ENCODE peak calls at places on chromosomes 3 and 15, in seven cellular contexts. S is mucosa of descending colon, I is astrocyte of the spinal cord, U is fibroblast of pulmonary artery, V is ovary, T is GM06990, G is foreskin keratinocyte. F is an unnamed sample.

GRCh38 chr3:162597221-162597620 is 1100.6 kb downstream of the OTOL1 start:
- DNase-seq in T (no peak), V (no peak), S (no peak), I (no peak), U (no peak), G (no peak), F (no peak)

GRCh38 chr3:71011565-71012287 is 571.8 kb downstream of the FOXP1 start:
- DNase-seq in G (no peak), T (no peak), S (no peak), V (no peak), I (peak; percentile 26), U (no peak), F (peak; percentile 93)

GRCh38 chr3:108897883-108898282 is 55.8 kb downstream of the GUCA1C start:
- DNase-seq in I (no peak), G (no peak), S (no peak), U (no peak), T (no peak), V (no peak), F (no peak)

GRCh38 chr3:48275292-48276027 is 34.6 kb downstream of the ZNF589 start:
- DNase-seq in S (no peak), G (peak; percentile 2), U (no peak), I (no peak), V (no peak), T (no peak), F (peak; percentile 28)

GRCh38 chr3:181690769-181691168 is 21.0 kb upstream of the SOX2 start:
- DNase-seq in T (no peak), I (no peak), S (no peak), G (no peak), V (no peak), U (no peak), F (no peak)

GRCh38 chr15:58433597-58434333 is 2.0 kb downstream of the LIPC start:
- DNase-seq in U (peak; percentile 84), S (no peak), I (peak; percentile 38), G (no peak), V (no peak), T (no peak), F (no peak)

GRCh38 chr3:160577551-160578195 is 12.3 kb upstream of the KPNA4 start:
- DNase-seq in T (no peak), G (no peak), S (peak; percentile 15), U (peak; percentile 34), I (no peak), V (no peak), F (peak; percentile 50)

GRCh38 chr3:113485161-113485609 is 29.8 kb downstream of the SPICE1 start:
- DNase-seq in T (no peak), V (no peak), I (no peak), U (no peak), G (no peak), S (peak; percentile 11), F (peak; percentile 68)

GRCh38 chr3:41794748-41795589 is 166.9 kb downstream of the ULK4 start:
- DNase-seq in S (no peak), U (no peak), T (no peak), I (no peak), V (no peak), G (no peak), F (no peak)

GRCh38 chr3:133994166-133994910 is 35.4 kb downstream of the SLCO2A1 start:
- DNase-seq in T (no peak), U (no peak), S (no peak), V (no peak), I (no peak), G (no peak), F (no peak)

GRCh38 chr15:70426065-70426821 is 328.5 kb upstream of the TLE3 start:
- DNase-seq in I (peak; percentile 40), G (no peak), S (no peak), U (no peak), T (no peak), V (no peak), F (peak; percentile 56)

GRCh38 chr3:71510485-71510884 is 73.0 kb downstream of the FOXP1 start:
- DNase-seq in T (no peak), I (peak; percentile 85), G (no peak), S (no peak), V (no peak), U (peak; percentile 53), F (no peak)

GRCh38 chr3:170725285-170725731 is 139.4 kb upstream of the SLC7A14 start:
- DNase-seq in T (no peak), U (peak; percentile 62), G (no peak), I (no peak), V (no peak), S (no peak), F (no peak)

GRCh38 chr3:150170843-150171513 is 200.3 kb upstream of the PFN2 start:
- DNase-seq in U (no peak), V (no peak), S (no peak), G (no peak), I (no peak), T (no peak), F (no peak)

GRCh38 chr15:66763186-66764066 is 61.4 kb downstream of the SMAD6 start:
- DNase-seq in S (peak; percentile 68), G (no peak), U (peak; percentile 75), V (peak; percentile 82), I (no peak), T (no peak), F (no peak)

GRCh38 chr3:16888785-16889607 is 4.2 kb downstream of the PLCL2 start:
- DNase-seq in T (peak; percentile 55), U (no peak), I (no peak), S (no peak), G (no peak), V (no peak), F (no peak)

GRCh38 chr3:112647122-112647521 is 6.2 kb upstream of the CCDC80 start:
- DNase-seq in S (no peak), V (no peak), T (no peak), G (peak; percentile 85), U (peak; percentile 94), I (peak; percentile 83), F (peak; percentile 82)

GRCh38 chr3:17137321-17137826 is 252.6 kb downstream of the PLCL2 start:
- DNase-seq in V (no peak), I (no peak), S (no peak), T (no peak), G (no peak), U (no peak), F (no peak)

GRCh38 chr3:10116928-10117327 is 1.5 kb downstream of the BRK1 start:
- DNase-seq in V (no peak), T (no peak), U (no peak), G (no peak), S (no peak), I (no peak), F (no peak)
- TF ChIP-seq CTCF in V (no peak), T (no peak), U (no peak), G (no peak), S (no peak), I (no peak), F (no peak)

GRCh38 chr3:132256984-132257383 is 60.2 kb upstream of the ACP3 start:
- DNase-seq in I (peak; percentile 51), V (peak; percentile 23), S (peak; percentile 56), G (peak; percentile 23), T (no peak), U (peak; percentile 80), F (peak; percentile 71)
- TF ChIP-seq CTCF in I (peak; percentile 54), V (peak; percentile 51), S (no peak), G (peak; percentile 63), T (no peak), U (peak; percentile 76), F (peak; percentile 61)

GRCh38 chr3:153161714-153162512 is at the start of gene RAP2B:
- DNase-seq in G (peak; percentile 92), U (peak; percentile 96), V (peak; percentile 98), T (peak; percentile 96), S (peak; percentile 100), I (peak; percentile 98), F (peak; percentile 95)

GRCh38 chr3:153162513-153163348 is 705 bp downstream of the RAP2B start:
- DNase-seq in U (peak; percentile 44), I (peak; percentile 40), S (peak; percentile 44), G (no peak), V (peak; percentile 43), T (peak; percentile 74), F (no peak)

GRCh38 chr3:153164009-153164550 is 2.1 kb downstream of the RAP2B start:
- DNase-seq in V (no peak), U (no peak), T (no peak), I (no peak), S (no peak), G (no peak), F (no peak)

GRCh38 chr3:153165211-153165815 is 3.3 kb downstream of the RAP2B start:
- DNase-seq in G (no peak), U (peak; percentile 59), S (no peak), I (peak; percentile 73), T (no peak), V (no peak), F (peak; percentile 39)

GRCh38 chr3:153163349-153164008 is 1.5 kb downstream of the RAP2B start:
- DNase-seq in U (peak; percentile 47), V (peak; percentile 37), I (no peak), T (no peak), G (no peak), S (no peak), F (no peak)
- TF ChIP-seq CTCF in U (no peak), V (no peak), I (no peak), T (no peak), G (no peak), S (no peak), F (no peak)

GRCh38 chr3:37949866-37950265 is 40.7 kb upstream of the VILL start:
- DNase-seq in V (no peak), S (peak; percentile 14), U (peak; percentile 69), I (peak; percentile 64), T (no peak), G (no peak), F (no peak)
- TF ChIP-seq CTCF in V (no peak), S (no peak), U (no peak), I (no peak), T (no peak), G (no peak), F (no peak)

GRCh38 chr3:154552338-154552737 is 122.3 kb upstream of the GPR149 start:
- DNase-seq in I (no peak), G (no peak), T (no peak), V (no peak), U (no peak), S (no peak), F (peak; percentile 23)
- TF ChIP-seq CTCF in I (no peak), G (peak; percentile 51), T (peak; percentile 10), V (no peak), U (no peak), S (no peak), F (no peak)

DNA sequence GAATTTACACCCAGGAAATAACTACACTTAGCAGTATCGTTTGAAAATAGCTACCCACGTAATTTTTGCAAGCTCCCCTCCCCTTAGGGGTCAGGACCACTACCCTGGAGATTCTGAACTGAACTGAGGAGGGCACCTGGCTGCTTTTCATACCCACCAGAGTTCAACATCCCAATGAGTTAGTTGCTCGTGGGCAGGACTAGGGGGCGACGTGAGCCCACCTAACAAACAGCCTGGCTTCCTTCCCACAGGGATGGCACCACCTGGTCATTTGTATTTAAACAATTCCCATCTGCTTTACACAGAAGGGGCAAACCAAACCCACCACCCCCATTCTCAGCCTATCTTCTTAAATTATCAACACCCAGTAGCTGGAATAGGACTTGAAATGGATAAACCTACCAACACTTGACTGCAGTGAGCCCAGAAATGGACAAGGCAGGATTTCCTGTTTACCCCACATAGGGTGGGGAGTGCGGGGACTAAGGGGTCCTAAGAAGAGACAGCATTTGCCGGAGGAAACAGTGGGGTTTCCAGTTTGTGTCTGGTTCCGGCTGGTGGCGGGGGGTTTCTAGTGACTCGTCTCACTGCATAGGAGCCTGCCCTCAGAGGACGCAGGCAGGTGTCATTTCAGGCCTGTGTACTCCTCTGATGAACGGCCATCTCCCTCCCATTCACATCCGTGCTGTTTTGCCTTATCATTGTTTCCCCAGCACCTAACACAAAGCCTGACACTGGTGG is 11.6 kb upstream of the VGLL4 start:
- DNase-seq in T (no peak), U (peak; percentile 45), V (no peak), S (no peak), I (no peak), G (no peak), F (no peak)
- TF ChIP-seq CTCF in T (peak; percentile 47), U (peak; percentile 41), V (no peak), S (no peak), I (peak; percentile 43), G (peak; percentile 55), F (no peak)